ENCODE peak calls at places on chromosomes 1 and 21, in six cellular contexts. R is SK-N-SH; F is effector memory CD4-positive, alpha-beta T cell; O is suprapubic skin; J is uterus; M is Karpas-422. B is an unnamed sample.

GRCh38 chr1:154344977-154345837 is 19.9 kb downstream of the ATP8B2 start:
- DNase-seq in F (peak), J (no peak), R (peak), M (peak), O (no peak), B (no peak)

GRCh38 chr1:50531027-50531426 is 107.8 kb upstream of the DMRTA2 start:
- DNase-seq in J (no peak), O (no peak), M (no peak), F (no peak), R (peak), B (no peak)

GRCh38 chr1:88768816-88769215 is 84.7 kb downstream of the PKN2 start:
- DNase-seq in O (no peak), R (no peak), M (no peak), F (no peak), J (no peak), B (no peak)

GRCh38 chr1:17113973-17114372 is 5.3 kb downstream of the PADI2 start:
- DNase-seq in O (no peak), F (no peak), M (no peak), R (no peak), J (no peak), B (no peak)

GRCh38 chr1:189662190-189662589 is 815.5 kb downstream of the BRINP3 start:
- DNase-seq in F (no peak), R (no peak), O (no peak), J (no peak), M (no peak), B (no peak)

GRCh38 chr1:71964188-71964587 is 318.2 kb downstream of the NEGR1 start:
- DNase-seq in O (no peak), R (no peak), J (no peak), F (no peak), M (no peak), B (no peak)

GRCh38 chr1:27979151-27979858 is 19.5 kb downstream of the XKR8 start:
- DNase-seq in F (no peak), M (peak), R (no peak), O (no peak), J (no peak), B (no peak)

GRCh38 chr1:93605812-93606512 is 75.7 kb downstream of the BCAR3 start:
- DNase-seq in F (no peak), O (no peak), J (peak), R (no peak), M (no peak), B (no peak)

GRCh38 chr1:94537254-94537653 is 4.3 kb downstream of the F3 start:
- DNase-seq in R (no peak), O (no peak), M (no peak), F (no peak), J (no peak), B (no peak)

GRCh38 chr1:246117066-246117791 is 389.9 kb downstream of the SMYD3 start:
- DNase-seq in R (peak), J (no peak), M (peak), O (no peak), F (no peak), B (no peak)

GRCh38 chr1:119674110-119674509 is 26.0 kb upstream of the ZNF697 start:
- DNase-seq in R (no peak), J (no peak), F (no peak), O (no peak), M (no peak), B (no peak)

GRCh38 chr1:90716552-90717355 is at the start of gene BARHL2:
- DNase-seq in O (no peak), M (no peak), F (no peak), R (no peak), J (no peak), B (no peak)

GRCh38 chr1:247119600-247120407 is 15.6 kb upstream of the ZNF669 start:
- DNase-seq in R (no peak), F (no peak), J (no peak), M (no peak), O (no peak), B (no peak)
- H3K4me3 ChIP-seq in R (no peak), F (no peak), J (no peak), M (no peak), O (no peak), B (no peak)

GRCh38 chr1:110209715-110210603 is at the start of gene KCNC4:
- DNase-seq in F (peak), R (peak), O (peak), J (peak), M (peak), B (peak)
- H3K27ac ChIP-seq in F (peak), R (no peak), O (peak), J (peak), M (no peak), B (peak)

GRCh38 chr1:243580072-243580471 is 270.0 kb downstream of the AKT3 start:
- DNase-seq in R (no peak), J (no peak), F (no peak), O (no peak), M (no peak), B (no peak)

GRCh38 chr1:243580984-243581383 is 269.1 kb downstream of the AKT3 start:
- DNase-seq in R (no peak), M (no peak), F (no peak), O (no peak), J (no peak), B (no peak)

DNA sequence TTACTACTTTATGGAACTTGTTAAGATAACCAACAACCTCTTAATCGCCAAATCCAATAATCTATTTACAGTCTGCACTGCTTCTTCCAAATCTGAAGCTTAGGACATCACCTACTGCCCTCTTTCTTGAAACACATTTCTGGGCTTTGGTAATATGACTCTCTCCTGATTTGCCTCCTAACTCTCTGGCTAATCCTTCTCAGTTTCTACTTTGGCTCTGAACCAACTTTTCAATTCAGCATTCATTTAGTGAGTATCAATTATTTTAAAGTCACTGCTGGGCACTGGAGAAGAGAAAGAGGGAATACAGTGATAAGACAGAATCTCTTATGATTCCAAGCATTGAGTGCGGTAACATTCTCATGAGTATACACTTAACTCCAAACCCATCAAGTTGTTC is 275.0 kb downstream of the AKT3 start:
- DNase-seq in J (no peak), R (no peak), O (no peak), M (no peak), F (no peak), B (no peak)
- H3K4me3 ChIP-seq in J (no peak), R (no peak), O (no peak), M (no peak), F (no peak), B (no peak)

DNA sequence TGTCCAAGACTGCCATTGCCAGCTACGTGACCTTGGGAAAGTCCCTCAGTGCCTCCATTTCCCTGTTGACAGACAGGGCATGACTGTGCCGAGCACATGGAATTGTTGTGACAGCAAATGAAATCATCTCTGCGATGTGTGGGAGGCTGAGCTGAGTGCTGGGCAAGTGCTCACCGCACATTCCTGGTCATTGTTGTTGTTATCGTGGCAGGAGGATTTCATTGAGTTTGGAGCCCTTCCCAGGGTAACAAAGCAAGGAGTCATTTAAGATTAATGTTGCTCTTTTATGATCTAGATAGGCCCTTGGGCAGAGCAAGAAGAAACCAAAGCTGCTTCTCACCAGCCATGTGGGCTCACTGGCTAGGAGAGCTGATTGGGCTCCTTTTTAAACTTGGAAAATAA is 39.6 kb upstream of the ITPKB start:
- DNase-seq in O (no peak), J (peak), R (no peak), M (no peak), F (no peak), B (no peak)
- H3K27ac ChIP-seq in O (peak), J (peak), R (no peak), M (no peak), F (no peak), B (no peak)

GRCh38 chr1:30914931-30915330 is 6.4 kb upstream of the SDC3 start:
- DNase-seq in M (no peak), O (no peak), F (no peak), J (no peak), R (no peak), B (no peak)

GRCh38 chr1:30916296-30916695 is 7.7 kb upstream of the SDC3 start:
- DNase-seq in M (no peak), R (no peak), O (peak), F (no peak), J (no peak), B (no peak)

GRCh38 chr1:30920827-30921226 is 12.3 kb upstream of the SDC3 start:
- DNase-seq in F (no peak), R (no peak), J (no peak), O (peak), M (no peak), B (no peak)

GRCh38 chr1:30915491-30916230 is 7.1 kb upstream of the SDC3 start:
- DNase-seq in M (no peak), F (no peak), O (no peak), J (no peak), R (no peak), B (no peak)

DNA sequence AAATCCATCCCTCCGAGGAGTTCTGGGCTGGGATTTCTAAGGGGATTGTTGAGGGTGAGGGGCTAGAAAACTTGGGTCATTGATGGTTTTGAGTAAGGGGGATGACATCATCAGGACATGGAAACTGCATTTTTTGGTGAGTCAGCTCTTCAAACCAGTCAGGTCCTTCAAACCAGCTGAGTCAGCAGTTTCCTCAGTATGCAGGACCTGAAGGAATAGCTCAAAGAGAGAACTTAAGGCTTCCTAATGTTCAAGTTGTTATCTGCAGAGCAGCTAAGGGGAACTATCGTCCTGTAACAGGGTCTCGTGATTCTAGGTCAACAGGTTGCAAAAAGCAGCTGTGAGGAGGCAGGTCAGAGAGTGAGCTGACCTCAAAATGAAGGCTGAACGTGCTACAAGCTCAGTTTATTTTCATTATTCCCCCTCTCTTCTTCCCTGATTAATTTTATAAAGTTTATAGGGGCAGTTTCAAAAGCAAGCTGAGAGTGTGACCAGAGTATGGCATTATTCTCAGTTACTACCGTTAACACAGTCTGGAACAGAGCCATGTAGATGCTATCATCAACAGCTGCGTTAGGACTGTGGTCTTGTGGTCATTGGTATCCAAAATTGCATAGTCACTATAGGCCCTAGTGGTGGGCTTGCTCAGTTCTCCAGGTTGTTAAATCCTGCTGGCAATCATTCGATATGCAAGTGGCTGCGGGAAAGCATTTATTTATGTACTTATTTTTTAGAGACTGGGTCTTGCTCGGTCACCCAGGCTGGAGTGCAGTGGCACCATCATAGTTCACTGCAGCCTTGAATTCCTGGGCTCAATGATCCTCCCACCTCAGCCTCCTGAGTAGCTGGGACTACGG is 10.7 kb upstream of the SDC3 start:
- DNase-seq in F (no peak), R (no peak), J (no peak), O (peak), M (no peak), B (no peak)
- H3K4me3 ChIP-seq in F (no peak), R (no peak), J (no peak), O (no peak), M (no peak), B (no peak)

GRCh38 chr1:98129486-98129885 is 208.7 kb upstream of the DPYD start:
- DNase-seq in R (no peak), J (no peak), F (no peak), O (no peak), M (no peak), B (no peak)
- H3K27ac ChIP-seq in R (no peak), J (no peak), F (no peak), O (no peak), M (no peak), B (no peak)

GRCh38 chr21:21631961-21632360 is 633.8 kb downstream of the NCAM2 start:
- DNase-seq in O (no peak), R (no peak), F (no peak), M (no peak), J (no peak), B (no peak)

GRCh38 chr21:21632926-21633325 is 634.7 kb downstream of the NCAM2 start:
- DNase-seq in R (no peak), M (no peak), F (no peak), J (no peak), O (no peak), B (no peak)
- H3K4me3 ChIP-seq in R (no peak), M (no peak), F (no peak), J (no peak), O (no peak), B (no peak)

DNA sequence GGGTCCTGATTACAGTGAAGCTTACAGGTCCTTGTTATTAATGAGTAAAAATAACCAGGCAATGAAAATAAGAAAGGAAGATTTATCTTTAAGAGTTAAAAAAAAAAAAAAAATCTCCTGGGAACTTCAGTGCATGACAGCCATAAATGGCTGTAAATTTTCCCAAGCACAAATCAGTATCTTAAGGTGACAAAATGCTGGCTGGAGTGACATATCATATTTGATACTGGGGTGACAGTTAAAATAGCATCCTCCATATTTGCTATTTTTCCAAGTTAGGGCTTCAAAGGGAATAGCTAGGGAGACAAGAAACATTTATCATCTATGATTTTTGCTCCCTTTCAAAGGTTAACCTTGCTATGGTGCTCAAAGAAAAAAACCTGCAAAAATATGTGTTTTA is 226.6 kb downstream of the PRDM2 start:
- DNase-seq in F (no peak), O (no peak), M (no peak), J (no peak), R (no peak), B (no peak)
- H3K27ac ChIP-seq in F (no peak), O (no peak), M (no peak), J (no peak), R (no peak), B (peak)

DNA sequence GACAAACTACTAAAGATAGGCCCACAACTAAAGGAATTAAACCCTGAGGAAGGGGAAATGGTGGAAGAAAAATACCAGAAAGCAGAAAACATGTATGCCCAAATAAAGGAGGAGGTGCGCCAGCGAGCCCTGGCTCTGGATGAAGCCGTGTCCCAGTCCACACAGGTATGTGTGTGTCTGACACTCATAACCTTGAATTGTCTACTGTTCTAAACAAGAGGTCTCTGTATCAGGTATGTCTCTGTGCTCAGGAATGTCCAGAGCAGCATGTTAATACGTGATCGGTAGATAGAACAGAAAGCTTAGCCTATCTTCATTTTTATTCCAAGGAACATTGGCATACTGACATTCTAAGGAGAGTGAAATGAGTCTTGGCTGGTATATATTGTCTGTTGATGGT is 55.8 kb upstream of the BMP8A start:
- DNase-seq in F (no peak), M (no peak), R (no peak), O (no peak), J (no peak), B (no peak)
- H3K4me3 ChIP-seq in F (no peak), M (no peak), R (no peak), O (no peak), J (no peak), B (no peak)

GRCh38 chr1:200042437-200043329 is 15.2 kb downstream of the NR5A2 start:
- DNase-seq in F (no peak), R (peak), M (no peak), O (no peak), J (no peak), B (no peak)
- H3K27ac ChIP-seq in F (no peak), R (no peak), M (no peak), O (no peak), J (peak), B (no peak)